ENCODE peak calls at places on chromosomes 3 and 15, in seven cellular contexts. X is ovary, G is brain microvascular endothelial cell, H is stomach, T is stromal cell of bone marrow, O is frontal cortex, P is GM23248. S is an unnamed sample.

GRCh38 chr3:12752111-12752510 is 6.9 kb downstream of the TMEM40 start:
- DNase-seq in X (no peak), G (no peak), H (no peak), T (no peak), O (no peak), P (peak; percentile 32), S (no peak)

GRCh38 chr3:133273346-133273745 is 126.5 kb upstream of the BFSP2 start:
- DNase-seq in X (no peak), G (no peak), H (no peak), T (no peak), O (no peak), P (no peak), S (no peak)

GRCh38 chr15:83491486-83491885 is 44.3 kb downstream of the SH3GL3 start:
- DNase-seq in X (no peak), G (no peak), H (no peak), T (no peak), O (no peak), P (no peak), S (no peak)

GRCh38 chr3:47629770-47630169 is 51.1 kb upstream of the CSPG5 start:
- DNase-seq in X (no peak), G (no peak), H (no peak), T (no peak), O (no peak), P (no peak), S (no peak)

GRCh38 chr15:28861031-28861534 is 12.6 kb upstream of the GOLGA6L7 start:
- DNase-seq in X (no peak), G (no peak), H (no peak), T (peak; percentile 33), O (no peak), P (no peak), S (no peak)

GRCh38 chr3:125120370-125121122 is 64.7 kb upstream of the HEG1 start:
- DNase-seq in X (no peak), G (no peak), H (no peak), T (no peak), O (no peak), P (peak; percentile 36), S (peak; percentile 8)

GRCh38 chr3:163347944-163348343 is 1730.4 kb downstream of the SI start:
- DNase-seq in X (no peak), G (no peak), H (no peak), T (no peak), O (no peak), P (no peak), S (no peak)

GRCh38 chr3:117252208-117252607 is 542.6 kb downstream of the TUSC7 start:
- DNase-seq in X (no peak), G (no peak), H (no peak), T (peak; percentile 29), O (no peak), P (peak; percentile 52), S (no peak)

GRCh38 chr3:180295811-180296210 is 259.1 kb upstream of the PEX5L start:
- DNase-seq in X (no peak), G (no peak), H (no peak), T (no peak), O (no peak), P (no peak), S (no peak)

GRCh38 chr15:31483924-31484368 is 157.3 kb downstream of the KLF13 start:
- DNase-seq in X (no peak), G (no peak), H (peak; percentile 24), T (no peak), O (no peak), P (no peak), S (no peak)

GRCh38 chr3:59001675-59002074 is 48.1 kb downstream of the CFAP20DC start:
- DNase-seq in X (no peak), G (no peak), H (no peak), T (no peak), O (no peak), P (no peak), S (no peak)

GRCh38 chr15:48559270-48559669 is 86.2 kb downstream of the FBN1 start:
- DNase-seq in X (peak; percentile 70), G (peak; percentile 83), H (no peak), T (peak; percentile 74), O (no peak), P (peak; percentile 91), S (no peak)

GRCh38 chr3:55824406-55824805 is 337.3 kb upstream of the WNT5A start:
- DNase-seq in X (no peak), G (no peak), H (no peak), T (no peak), O (no peak), P (no peak), S (no peak)

S was measured in cerebellum.